ENCODE peak calls at places on chromosomes 6 and 20, in eight cellular contexts. Z is GM23338, H is mesenchymal stem cell, G is neuronal stem cell, X is HepG2, I is H9, A is keratinocyte, O is hepatocyte. M is an unnamed sample.

GRCh38 chr20:3222635-3223600 is 13.6 kb downstream of the ITPA start:
- DNase-seq in Z (peak; percentile 23), X (peak; percentile 99), I (no peak), O (peak; percentile 61), A (no peak), H (peak; percentile 18), G (no peak), M (peak; percentile 73)

GRCh38 chr6:32129297-32130088 is 595 bp downstream of the FKBPL start:
- DNase-seq in G (no peak), Z (no peak), H (no peak), X (no peak), O (no peak), I (no peak), A (no peak), M (no peak)

GRCh38 chr6:8108031-8108660 is 5.8 kb upstream of the EEF1E1 start:
- DNase-seq in X (peak; percentile 93), O (peak; percentile 12), I (no peak), A (peak; percentile 66), H (peak; percentile 95), G (no peak), Z (no peak), M (peak; percentile 78)

GRCh38 chr6:51450248-51450957 is 631.7 kb downstream of the TFAP2B start:
- DNase-seq in A (no peak), Z (no peak), H (no peak), G (no peak), X (no peak), O (no peak), I (no peak), M (no peak)

GRCh38 chr20:52496191-52496590 is 304.6 kb upstream of the ZFP64 start:
- DNase-seq in X (no peak), G (no peak), Z (no peak), I (no peak), A (no peak), H (no peak), O (no peak), M (no peak)

GRCh38 chr20:38610521-38610920 is 8.9 kb downstream of the ARHGAP40 start:
- DNase-seq in G (no peak), X (no peak), A (no peak), O (no peak), Z (no peak), I (no peak), H (no peak), M (peak; percentile 22)

GRCh38 chr6:132404736-132405135 is 3.5 kb upstream of the MOXD1 start:
- DNase-seq in G (no peak), O (no peak), H (no peak), X (no peak), I (no peak), A (no peak), Z (peak; percentile 38), M (no peak)

GRCh38 chr6:56334937-56335336 is 87.6 kb upstream of the COL21A1 start:
- DNase-seq in X (no peak), O (no peak), H (peak; percentile 28), G (no peak), Z (no peak), A (peak; percentile 52), I (no peak), M (no peak)

GRCh38 chr6:23419046-23419445 is 707.0 kb upstream of the NRSN1 start:
- DNase-seq in H (no peak), O (no peak), Z (no peak), G (no peak), I (no peak), A (no peak), X (no peak), M (no peak)

GRCh38 chr20:595330-596308 is 14.5 kb downstream of the TCF15 start:
- DNase-seq in Z (peak; percentile 47), I (no peak), H (no peak), A (no peak), O (no peak), X (no peak), G (no peak), M (no peak)

GRCh38 chr6:170159040-170159965 is 131.6 kb downstream of the DLL1 start:
- DNase-seq in A (no peak), G (no peak), O (no peak), X (no peak), H (no peak), I (peak; percentile 28), Z (no peak), M (no peak)

GRCh38 chr20:41888434-41888833 is 270.3 kb upstream of the CHD6 start:
- DNase-seq in I (no peak), G (no peak), Z (no peak), X (no peak), H (no peak), A (no peak), O (no peak), M (no peak)

GRCh38 chr20:14919473-14920157 is 582.2 kb upstream of the FLRT3 start:
- DNase-seq in O (peak; percentile 72), H (peak; percentile 1), Z (peak; percentile 89), X (no peak), A (no peak), I (peak; percentile 89), G (no peak), M (peak; percentile 53)

GRCh38 chr6:151494235-151494950 is 576 bp downstream of the CCDC170 start:
- DNase-seq in A (no peak), G (peak; percentile 17), H (peak; percentile 70), O (peak; percentile 60), Z (peak; percentile 57), I (peak; percentile 47), X (peak; percentile 57), M (peak; percentile 55)

GRCh38 chr6:95686858-95687257 is 109.5 kb downstream of the MANEA start:
- DNase-seq in Z (no peak), A (no peak), I (no peak), G (no peak), O (no peak), H (no peak), X (no peak), M (no peak)

GRCh38 chr6:95687839-95688238 is 110.5 kb downstream of the MANEA start:
- DNase-seq in Z (no peak), A (no peak), H (no peak), O (no peak), G (no peak), I (no peak), X (no peak), M (no peak)

GRCh38 chr6:95685817-95686216 is 108.5 kb downstream of the MANEA start:
- DNase-seq in G (peak; percentile 9), O (no peak), I (peak; percentile 45), H (no peak), X (no peak), Z (peak; percentile 66), A (no peak), M (no peak)

GRCh38 chr6:95690328-95690727 is 113.0 kb downstream of the MANEA start:
- DNase-seq in I (no peak), X (no peak), O (no peak), Z (no peak), A (no peak), G (no peak), H (no peak), M (no peak)

DNA sequence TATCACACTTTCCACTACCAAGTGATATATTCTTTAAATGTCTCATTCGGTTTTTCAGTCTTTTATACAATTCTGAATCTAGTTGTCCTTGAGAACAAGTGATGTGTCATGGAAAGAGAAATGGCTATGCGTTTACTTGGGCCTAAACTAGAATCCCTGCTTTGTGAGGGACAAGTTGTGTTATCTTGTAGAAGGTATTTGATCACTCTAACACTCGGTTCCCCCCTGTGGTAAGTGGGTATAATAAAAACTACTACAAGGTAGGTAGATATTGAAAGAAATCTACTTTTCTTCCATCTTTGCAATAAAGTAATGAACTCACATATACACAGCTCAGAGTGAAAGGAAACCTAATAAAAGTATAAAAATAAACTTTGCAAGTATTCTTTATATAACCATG is 108.9 kb downstream of the MANEA start:
- DNase-seq in A (no peak), H (no peak), Z (peak; percentile 22), G (no peak), I (no peak), O (no peak), X (no peak), M (no peak)
- H2AFZ ChIP-seq in A (no peak overlapping the region), H (no peak overlapping the region), Z (no peak overlapping the region), G (no peak overlapping the region), I (no peak overlapping the region), O (no peak overlapping the region), X (no peak overlapping the region), M (no peak overlapping the region)

GRCh38 chr20:63029358-63030121 is 22.8 kb upstream of the BHLHE23 start:
- DNase-seq in X (no peak), I (peak; percentile 74), G (no peak), O (no peak), A (no peak), H (no peak), Z (peak; percentile 75), M (no peak)
- H3K27me3 ChIP-seq in X (peaks cover 61% of the 10 kb centered on the region), I (no peaks in the 10 kb centered on the region), G (peaks cover 12% of the 10 kb centered on the region), O (peaks cover 45% of the 10 kb centered on the region), A (peaks cover 93% of the 10 kb centered on the region), H (peaks cover 87% of the 10 kb centered on the region), Z (no peaks in the 10 kb centered on the region), M (peaks cover 80% of the 10 kb centered on the region)

GRCh38 chr20:63738687-63739128 is 868 bp upstream of the SLC2A4RG start:
- DNase-seq in A (no peak), X (peak; percentile 71), G (peak; percentile 70), O (peak; percentile 81), I (peak; percentile 79), H (peak; percentile 61), Z (peak; percentile 82), M (no peak)
- H3K4me1 ChIP-seq in A (peaks cover 30% of the 10 kb centered on the region), X (peaks cover 64% of the 10 kb centered on the region), G (peaks cover 20% of the 10 kb centered on the region), O (peaks cover 31% of the 10 kb centered on the region), I (no peaks in the 10 kb centered on the region), H (peaks cover 40% of the 10 kb centered on the region), Z (peaks cover 7% of the 10 kb centered on the region), M (peaks cover 9% of the 10 kb centered on the region)

GRCh38 chr20:21548390-21549035 is 34.6 kb upstream of the NKX2-2 start:
- DNase-seq in X (no peak), H (no peak), G (no peak), Z (no peak), I (no peak), A (no peak), O (no peak), M (no peak)
- H2AFZ ChIP-seq in X (no peak overlapping the region), H (no peak overlapping the region), G (no peak overlapping the region), Z (peak overlapping the region; percentile 52), I (no peak overlapping the region), A (no peak overlapping the region), O (no peak overlapping the region), M (no peak overlapping the region)

GRCh38 chr20:63297796-63298572 is 5.0 kb downstream of the COL20A1 start:
- DNase-seq in Z (no peak), I (no peak), G (no peak), O (no peak), H (no peak), A (no peak), X (no peak), M (no peak)
- H3K27me3 ChIP-seq in Z (no peaks in the 10 kb centered on the region), I (no peaks in the 10 kb centered on the region), G (peaks cover 13% of the 10 kb centered on the region), O (peaks cover 10% of the 10 kb centered on the region), H (peaks cover 72% of the 10 kb centered on the region), A (peaks cover 31% of the 10 kb centered on the region), X (peaks cover 23% of the 10 kb centered on the region), M (peaks cover 86% of the 10 kb centered on the region)

DNA sequence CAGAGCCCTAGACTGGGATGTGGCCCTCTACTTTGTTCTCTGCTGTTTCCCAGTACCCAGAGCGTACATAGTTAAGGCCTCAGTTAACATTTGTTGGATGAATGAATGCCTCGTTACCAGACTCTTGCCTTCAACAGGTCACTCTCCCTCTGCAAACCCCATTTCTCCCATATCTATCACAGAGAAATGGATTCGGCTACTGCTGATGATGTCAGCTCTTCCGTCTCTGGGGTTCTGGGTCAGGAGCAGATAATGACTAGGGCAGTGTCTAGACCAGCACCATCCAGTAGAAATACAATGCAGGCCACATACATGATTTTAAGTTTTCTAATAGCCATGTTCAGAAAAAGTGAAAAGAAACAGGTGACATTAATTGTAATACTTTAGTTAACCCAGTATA is 47.9 kb downstream of the TOX2 start:
- DNase-seq in A (no peak), H (no peak), O (no peak), G (no peak), Z (no peak), X (no peak), I (no peak), M (no peak)
- H3K4me1 ChIP-seq in A (peaks cover 24% of the 10 kb centered on the region), H (peaks cover 4% of the 10 kb centered on the region), O (peaks cover 6% of the 10 kb centered on the region), G (peaks cover 1% of the 10 kb centered on the region), Z (peaks cover 18% of the 10 kb centered on the region), X (peaks cover 32% of the 10 kb centered on the region), I (peaks cover 14% of the 10 kb centered on the region), M (peaks cover 14% of the 10 kb centered on the region)

M was measured in PC-9.